ENCODE peak calls at places on chromosomes 6 and 20, in five cellular contexts. A is prostate gland; Z is KG1; O is stimulated activated naive CD8-positive, alpha-beta T cell treated with anti-CD3 and anti-CD28 coated beads, Interleukin-15, amount 100 ng/mL, for 72 hours; R is EH. Q is an unnamed sample.
A peak's percentile ranks its signal among the peaks of the same experiment; 100 is the strongest.

GRCh38 chr20:13286600-13286999 is 65.5 kb downstream of the ISM1 start:
- DNase-seq in A (peak; percentile 90), Z (no peak), O (no peak), R (no peak), Q (no peak)

GRCh38 chr6:108157972-108158441 is 7.8 kb upstream of the NR2E1 start:
- DNase-seq in A (no peak), Z (no peak), O (no peak), R (no peak), Q (no peak)

GRCh38 chr20:60957621-60958020 is 294.4 kb upstream of the CDH4 start:
- DNase-seq in A (no peak), Z (no peak), O (no peak), R (no peak), Q (no peak)

GRCh38 chr20:34977365-34978091 is 21.9 kb downstream of the MYH7B start:
- DNase-seq in A (no peak), Z (no peak), O (no peak), R (no peak), Q (no peak)

GRCh38 chr20:58669287-58670006 is 18.4 kb downstream of the STX16 start:
- DNase-seq in A (no peak), Z (no peak), O (no peak), R (no peak), Q (no peak)

GRCh38 chr20:48742912-48743680 is 84.7 kb downstream of the PREX1 start:
- DNase-seq in A (no peak), Z (no peak), O (no peak), R (no peak), Q (no peak)

GRCh38 chr20:49794336-49795124 is 18.1 kb upstream of the SLC9A8 start:
- DNase-seq in A (no peak), Z (no peak), O (no peak), R (peak; percentile 62), Q (peak; percentile 50)

GRCh38 chr6:68235192-68235812 is 399.8 kb upstream of the ADGRB3 start:
- DNase-seq in A (no peak), Z (no peak), O (no peak), R (no peak), Q (no peak)

GRCh38 chr6:42841844-42842584 is 37.4 kb upstream of the RPL7L1 start:
- DNase-seq in A (no peak), Z (no peak), O (no peak), R (no peak), Q (no peak)

GRCh38 chr6:19013011-19013410 is 625.9 kb downstream of the RNF144B start:
- DNase-seq in A (no peak), Z (no peak), O (no peak), R (peak; percentile 4), Q (peak; percentile 7)

GRCh38 chr6:1039746-1040145 is 272.2 kb upstream of the FOXQ1 start:
- DNase-seq in A (no peak), Z (no peak), O (no peak), R (no peak), Q (no peak)

GRCh38 chr20:4870906-4871305 is 130.4 kb downstream of the SLC23A2 start:
- DNase-seq in A (no peak), Z (no peak), O (no peak), R (no peak), Q (no peak)

GRCh38 chr6:2990179-2990931 is 9.3 kb upstream of the NQO2 start:
- DNase-seq in A (no peak), Z (no peak), O (peak; percentile 10), R (peak; percentile 53), Q (peak; percentile 54)

GRCh38 chr6:46918830-46919229 is 2.9 kb downstream of the ADGRF5 start:
- DNase-seq in A (no peak), Z (no peak), O (no peak), R (no peak), Q (no peak)

GRCh38 chr6:99850841-99851240 is 143.2 kb downstream of the MCHR2 start:
- DNase-seq in A (no peak), Z (no peak), O (no peak), R (no peak), Q (no peak)

GRCh38 chr20:32358883-32359632 is 927 bp downstream of the ASXL1 start:
- DNase-seq in A (peak; percentile 76), Z (peak; percentile 24), O (peak; percentile 72), R (peak; percentile 75), Q (peak; percentile 87)

GRCh38 chr6:75751443-75751842 is 2.4 kb downstream of the MYO6 start:
- DNase-seq in A (no peak), Z (no peak), O (no peak), R (peak; percentile 42), Q (peak; percentile 64)

GRCh38 chr6:137545073-137545472 is 50.9 kb upstream of the OLIG3 start:
- DNase-seq in A (no peak), Z (no peak), O (no peak), R (no peak), Q (no peak)

GRCh38 chr20:5989539-5989938 is 39.1 kb downstream of the MCM8 start:
- DNase-seq in A (no peak), Z (no peak), O (no peak), R (no peak), Q (no peak)

GRCh38 chr20:50569864-50570836 is 60.0 kb downstream of the PTPN1 start:
- DNase-seq in A (no peak), Z (no peak), O (peak; percentile 48), R (peak; percentile 43), Q (peak; percentile 64)

GRCh38 chr20:29689411-29690225 is 1567.8 kb upstream of the DEFB115 start:
- DNase-seq in A (no peak), Z (no peak), O (no peak), R (no peak), Q (no peak)

GRCh38 chr20:50126662-50127061 is 13.7 kb upstream of the UBE2V1 start:
- DNase-seq in A (no peak), Z (no peak), O (no peak), R (no peak), Q (no peak)

GRCh38 chr6:154938245-154938583 is 56.9 kb upstream of the TIAM2 start:
- DNase-seq in A (peak; percentile 47), Z (no peak), O (no peak), R (no peak), Q (no peak)

GRCh38 chr20:50191566-50192363 is 1.1 kb downstream of the CEBPB start:
- DNase-seq in A (peak; percentile 36), Z (peak; percentile 62), O (peak; percentile 79), R (peak; percentile 48), Q (peak; percentile 71)

Q was measured in ELR.